ENCODE peak calls at places on chromosomes 1 and 21, in ten cellular contexts. H is lower leg skin; R is CD4-positive, alpha-beta T cell; S is H1; G is fibroblast of mammary gland; L is brain microvascular endothelial cell; B is heart right ventricle; Y is transverse colon; O is A549; N is fibroblast of lung. I is an unnamed sample.
A peak's percentile ranks its signal among the peaks of the same experiment; 100 is the strongest.

GRCh38 chr1:23444104-23444533 is 19.6 kb upstream of the TCEA3 start:
- DNase-seq in R (no peak), G (peak; percentile 98), S (no peak), N (peak; percentile 66), H (peak; percentile 97), O (no peak), Y (peak; percentile 60), L (no peak), B (no peak), I (no peak)

GRCh38 chr21:34510148-34511142 is 1.6 kb downstream of the KCNE1 start:
- DNase-seq in R (no peak), B (peak; percentile 84), L (peak; percentile 64), H (peak; percentile 91), S (peak; percentile 88), N (peak; percentile 45), Y (peak; percentile 88), G (peak; percentile 73), O (peak; percentile 13), I (peak; percentile 77)

GRCh38 chr1:29145739-29146437 is 22.2 kb upstream of the TMEM200B start:
- DNase-seq in L (peak; percentile 73), R (no peak), N (peak; percentile 93), Y (no peak), B (no peak), O (peak; percentile 19), H (peak; percentile 20), G (peak; percentile 96), S (no peak), I (no peak)

GRCh38 chr1:54812801-54813478 is 11.8 kb upstream of the TTC22 start:
- DNase-seq in R (no peak), Y (no peak), B (no peak), S (peak; percentile 44), N (no peak), O (no peak), L (no peak), G (no peak), H (peak; percentile 58), I (no peak)

GRCh38 chr21:23578027-23578426 is 2029.3 kb downstream of the MRPL39 start:
- DNase-seq in R (no peak), H (no peak), B (no peak), L (no peak), N (no peak), Y (no peak), G (no peak), S (no peak), O (no peak), I (no peak)

GRCh38 chr21:46080171-46081021 is 17.5 kb upstream of the COL6A2 start:
- DNase-seq in L (no peak), G (no peak), R (no peak), O (no peak), H (peak; percentile 91), B (peak; percentile 79), Y (no peak), N (no peak), S (no peak), I (no peak)

GRCh38 chr1:33815061-33815460 is 48.8 kb upstream of the HMGB4 start:
- DNase-seq in R (no peak), Y (no peak), S (no peak), B (no peak), G (peak; percentile 81), H (no peak), O (no peak), L (peak; percentile 1), N (peak; percentile 93), I (no peak)

GRCh38 chr21:45386336-45386727 is 18.6 kb upstream of the COL18A1 start:
- DNase-seq in Y (no peak), R (no peak), S (no peak), N (no peak), B (no peak), G (no peak), L (no peak), O (no peak), H (peak; percentile 54), I (peak; percentile 90)

GRCh38 chr1:218804014-218804785 is 369.5 kb upstream of the LYPLAL1 start:
- DNase-seq in O (no peak), S (no peak), N (peak; percentile 29), G (peak; percentile 45), L (no peak), H (no peak), Y (no peak), B (no peak), R (no peak), I (no peak)

GRCh38 chr21:42108941-42109340 is 37.8 kb downstream of the UMODL1 start:
- DNase-seq in S (no peak), Y (no peak), O (no peak), R (no peak), L (no peak), N (no peak), G (no peak), H (no peak), B (no peak), I (no peak)

GRCh38 chr1:213622365-213623087 is 365.2 kb upstream of the PROX1 start:
- DNase-seq in L (no peak), N (no peak), S (no peak), R (no peak), O (no peak), Y (no peak), H (no peak), B (no peak), G (no peak), I (no peak)

GRCh38 chr1:230696722-230697432 is 17.0 kb downstream of the AGT start:
- DNase-seq in L (no peak), Y (no peak), R (no peak), S (no peak), H (no peak), N (peak; percentile 47), B (no peak), G (peak; percentile 71), O (no peak), I (no peak)

GRCh38 chr21:26798856-26799751 is 46.1 kb downstream of the ADAMTS1 start:
- DNase-seq in H (no peak), N (no peak), O (no peak), Y (no peak), L (no peak), R (no peak), G (peak; percentile 56), B (no peak), S (no peak), I (no peak)

GRCh38 chr21:31888936-31889371 is 16.1 kb downstream of the HUNK start:
- DNase-seq in R (no peak), B (no peak), O (peak; percentile 39), L (no peak), G (no peak), Y (no peak), N (no peak), S (no peak), H (peak; percentile 50), I (peak; percentile 53)

GRCh38 chr1:94927405-94928175 is 680 bp upstream of the CNN3 start:
- DNase-seq in O (no peak), L (peak; percentile 51), G (peak; percentile 61), B (no peak), N (peak; percentile 71), H (peak; percentile 89), S (no peak), R (no peak), Y (peak; percentile 63), I (peak; percentile 80)

GRCh38 chr1:30786264-30786991 is 28.9 kb upstream of the LAPTM5 start:
- DNase-seq in B (peak; percentile 47), S (no peak), O (no peak), L (no peak), N (no peak), H (no peak), G (no peak), R (no peak), Y (no peak), I (no peak)

DNA sequence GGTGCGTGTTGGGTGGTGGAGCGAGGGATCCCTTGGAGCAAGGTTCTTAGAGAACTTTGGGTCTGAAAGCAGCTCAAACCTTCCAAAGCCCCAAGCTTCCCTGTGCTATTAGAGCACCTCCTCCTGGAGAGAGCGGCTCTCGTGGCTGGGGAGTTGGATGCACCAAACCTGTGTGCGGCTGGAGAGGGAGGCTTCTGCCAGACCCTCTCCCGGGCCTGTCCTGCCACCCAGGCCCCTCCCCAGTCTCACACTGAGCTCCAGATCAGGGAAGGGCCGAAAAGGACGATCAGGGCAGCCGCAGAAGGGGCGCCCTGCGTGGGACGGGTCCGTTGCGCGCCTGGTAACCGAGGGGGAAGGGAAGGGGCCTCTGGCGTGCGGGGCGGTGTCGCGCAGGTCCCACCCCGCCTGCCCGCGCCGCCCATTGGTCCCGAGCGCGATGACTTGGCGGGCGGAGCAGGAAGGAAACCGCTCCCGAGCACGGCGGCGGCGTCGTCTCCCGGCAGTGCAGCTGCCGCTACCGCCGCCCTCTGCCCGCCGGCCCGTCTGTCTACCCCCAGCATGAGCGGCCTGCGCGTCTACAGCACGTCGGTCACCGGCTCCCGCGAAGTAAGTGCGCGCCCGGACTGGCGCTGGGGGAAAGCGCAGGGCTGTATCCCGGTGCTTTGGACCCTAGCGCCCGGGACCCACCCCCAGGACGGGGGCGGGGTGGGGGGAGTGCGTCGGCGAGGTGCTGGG is at the start of gene SH3BGRL3:
- DNase-seq in Y (peak; percentile 93), R (peak; percentile 86), G (peak; percentile 76), H (peak; percentile 98), S (peak; percentile 85), N (peak; percentile 85), B (peak; percentile 90), L (peak; percentile 54), O (peak; percentile 73), I (peak; percentile 86)
- TF ChIP-seq CTCF in Y (peak; percentile 42), R (no peak), G (peak; percentile 46), H (no peak), S (peak; percentile 75), N (peak; percentile 61), B (no peak), L (peak; percentile 70), O (peak; percentile 41), I (peak; percentile 58)

GRCh38 chr1:222754386-222755139 is 17.6 kb downstream of the FAM177B start:
- DNase-seq in L (peak; percentile 81), H (peak; percentile 94), S (no peak), Y (peak; percentile 31), G (peak; percentile 97), B (peak; percentile 30), R (no peak), O (no peak), N (peak; percentile 97), I (no peak)

GRCh38 chr1:222750651-222751050 is 13.6 kb downstream of the FAM177B start:
- DNase-seq in B (no peak), Y (no peak), G (no peak), R (no peak), S (no peak), O (no peak), N (no peak), L (no peak), H (no peak), I (no peak)

GRCh38 chr1:222749927-222750326 is 12.9 kb downstream of the FAM177B start:
- DNase-seq in N (no peak), G (no peak), O (no peak), Y (no peak), L (peak; percentile 2), H (no peak), B (no peak), S (no peak), R (no peak), I (no peak)
- TF ChIP-seq CTCF in N (no peak), G (no peak), O (no peak), Y (no peak), L (no peak), H (no peak), B (no peak), S (peak; percentile 33), R (no peak), I (no peak)

GRCh38 chr1:75970631-75971030 is 38.4 kb upstream of the ASB17 start:
- DNase-seq in B (no peak), Y (no peak), L (no peak), G (no peak), H (no peak), S (no peak), O (no peak), R (no peak), N (no peak), I (no peak)
- TF ChIP-seq CTCF in B (no peak), Y (no peak), L (no peak), G (no peak), H (no peak), S (no peak), O (no peak), R (no peak), N (no peak), I (no peak)

GRCh38 chr1:197731449-197731848 is 43.8 kb downstream of the DENND1B start:
- DNase-seq in R (no peak), O (no peak), N (no peak), H (no peak), Y (no peak), G (no peak), L (no peak), S (no peak), B (no peak), I (no peak)
- TF ChIP-seq CTCF in R (no peak), O (no peak), N (no peak), H (no peak), Y (no peak), G (no peak), L (peak; percentile 12), S (no peak), B (no peak), I (no peak)

I was measured in Caco-2.